ENCODE peak calls at places on chromosomes 12 and 14, in five cellular contexts. S, M, E, P and J are unnamed samples.

GRCh38 chr12:402127-402456 is 648 bp downstream of the CCDC77 start:
- DNase-seq in P (peak; percentile 41), E (no peak), M (no peak), S (peak; percentile 32), J (peak; percentile 26)

GRCh38 chr14:61218765-61219164 is 62.4 kb downstream of the TMEM30B start:
- DNase-seq in S (no peak), P (no peak), E (no peak), M (no peak), J (no peak)

GRCh38 chr12:98440165-98440581 is 75.2 kb upstream of the TMPO start:
- DNase-seq in M (no peak), S (no peak), E (peak; percentile 74), P (peak; percentile 95), J (no peak)

GRCh38 chr12:81617915-81618314 is 141.2 kb downstream of the PPFIA2 start:
- DNase-seq in E (no peak), M (no peak), P (no peak), S (peak; percentile 86), J (no peak)

GRCh38 chr12:54004063-54004840 is 4.3 kb downstream of the HOXC9 start:
- DNase-seq in E (no peak), P (no peak), S (no peak), M (no peak), J (no peak)

GRCh38 chr12:68451261-68452091 is 119.3 kb upstream of the MDM1 start:
- DNase-seq in S (no peak), E (no peak), P (peak; percentile 89), M (no peak), J (no peak)

GRCh38 chr12:1421091-1421902 is 173.1 kb downstream of the FBXL14 start:
- DNase-seq in S (no peak), E (no peak), M (no peak), P (no peak), J (no peak)

GRCh38 chr14:77000340-77001235 is 27.9 kb downstream of the IRF2BPL start:
- DNase-seq in E (no peak), S (peak; percentile 76), P (peak; percentile 79), M (no peak), J (no peak)